ENCODE peak calls at places on chromosome 16, in four cellular contexts. One of them, this sample, is unnamed.

GRCh38 chr16:70302745-70303144 is 3.8 kb downstream of the DDX19B start:
- DNase-seq in T-helper 1 cell: no peak
- DNase-seq in stimulated activated CD8-positive, alpha-beta memory T cell treated with anti-CD3 and anti-CD28 coated beads, Interleukin-2, amount 100 ng/mL, for 1 hour: no peak
- DNase-seq in HFFc6: no peak
- DNase-seq in this sample: no peak

GRCh38 chr16:19735074-19735867 is 17.2 kb downstream of the IQCK start:
- DNase-seq in T-helper 1 cell: no peak
- DNase-seq in stimulated activated CD8-positive, alpha-beta memory T cell treated with anti-CD3 and anti-CD28 coated beads, Interleukin-2, amount 100 ng/mL, for 1 hour: no peak
- DNase-seq in HFFc6: no peak
- DNase-seq in this sample: no peak

GRCh38 chr16:89687092-89687940 is 827 bp downstream of the CDK10 start:
- DNase-seq in T-helper 1 cell: no peak
- DNase-seq in stimulated activated CD8-positive, alpha-beta memory T cell treated with anti-CD3 and anti-CD28 coated beads, Interleukin-2, amount 100 ng/mL, for 1 hour: no peak
- DNase-seq in HFFc6: peak
- DNase-seq in this sample: no peak

GRCh38 chr16:71479420-71479819 is 9.7 kb downstream of the ZNF19 start:
- DNase-seq in T-helper 1 cell: no peak
- DNase-seq in stimulated activated CD8-positive, alpha-beta memory T cell treated with anti-CD3 and anti-CD28 coated beads, Interleukin-2, amount 100 ng/mL, for 1 hour: no peak
- DNase-seq in HFFc6: peak
- DNase-seq in this sample: no peak

GRCh38 chr16:56013962-56014552 is 138.9 kb upstream of the CES5A start:
- DNase-seq in T-helper 1 cell: no peak
- DNase-seq in stimulated activated CD8-positive, alpha-beta memory T cell treated with anti-CD3 and anti-CD28 coated beads, Interleukin-2, amount 100 ng/mL, for 1 hour: no peak
- DNase-seq in HFFc6: no peak
- DNase-seq in this sample: no peak

GRCh38 chr16:47888142-47888541 is 267.7 kb downstream of the ABCC12 start:
- DNase-seq in T-helper 1 cell: no peak
- DNase-seq in stimulated activated CD8-positive, alpha-beta memory T cell treated with anti-CD3 and anti-CD28 coated beads, Interleukin-2, amount 100 ng/mL, for 1 hour: no peak
- DNase-seq in HFFc6: peak
- DNase-seq in this sample: no peak

GRCh38 chr16:49489686-49490320 is 116.2 kb downstream of the C16orf78 start:
- DNase-seq in T-helper 1 cell: no peak
- DNase-seq in stimulated activated CD8-positive, alpha-beta memory T cell treated with anti-CD3 and anti-CD28 coated beads, Interleukin-2, amount 100 ng/mL, for 1 hour: no peak
- DNase-seq in HFFc6: no peak
- DNase-seq in this sample: no peak

GRCh38 chr16:2296662-2297505 is 29.0 kb upstream of the RNPS1 start:
- DNase-seq in T-helper 1 cell: no peak
- DNase-seq in stimulated activated CD8-positive, alpha-beta memory T cell treated with anti-CD3 and anti-CD28 coated beads, Interleukin-2, amount 100 ng/mL, for 1 hour: no peak
- DNase-seq in HFFc6: peak
- DNase-seq in this sample: no peak

GRCh38 chr16:57531635-57532220 is 4.6 kb downstream of the CCDC102A start:
- DNase-seq in T-helper 1 cell: no peak
- DNase-seq in stimulated activated CD8-positive, alpha-beta memory T cell treated with anti-CD3 and anti-CD28 coated beads, Interleukin-2, amount 100 ng/mL, for 1 hour: no peak
- DNase-seq in HFFc6: no peak
- DNase-seq in this sample: no peak

GRCh38 chr16:87877942-87878507 is 8.7 kb upstream of the SLC7A5 start:
- DNase-seq in T-helper 1 cell: no peak
- DNase-seq in stimulated activated CD8-positive, alpha-beta memory T cell treated with anti-CD3 and anti-CD28 coated beads, Interleukin-2, amount 100 ng/mL, for 1 hour: no peak
- DNase-seq in HFFc6: no peak
- DNase-seq in this sample: no peak